ENCODE peak calls at places on chromosomes 5 and 9, in five cellular contexts. One of them, this sample, is unnamed.
A peak's percentile ranks its signal among the peaks of the same experiment; 100 is the strongest.

GRCh38 chr5:123129811-123130210 is 40.8 kb downstream of the PRDM6 start:
- DNase-seq in CD8-positive, alpha-beta memory T cell: no peak
- DNase-seq in SK-N-MC: no peak
- DNase-seq in NCI-H748 treated with DMSO at 0.1 percent for 48 hours: no peak
- DNase-seq in stimulated activated CD8-positive, alpha-beta memory T cell treated with anti-CD3 and anti-CD28 coated beads, Interleukin-7, amount 100 ng/mL, for 1 hour: no peak
- DNase-seq in this sample: no peak

GRCh38 chr5:53322257-53322656 is 158.2 kb upstream of the FST start:
- DNase-seq in SK-N-MC: no peak
- DNase-seq in NCI-H748 treated with DMSO at 0.1 percent for 48 hours: no peak
- DNase-seq in stimulated activated CD8-positive, alpha-beta memory T cell treated with anti-CD3 and anti-CD28 coated beads, Interleukin-7, amount 100 ng/mL, for 1 hour: no peak
- DNase-seq in CD8-positive, alpha-beta memory T cell: no peak
- DNase-seq in this sample: no peak

GRCh38 chr9:8014987-8015682 is 215.6 kb upstream of the DMAC1 start:
- DNase-seq in CD8-positive, alpha-beta memory T cell: no peak
- DNase-seq in NCI-H748 treated with DMSO at 0.1 percent for 48 hours: no peak
- DNase-seq in stimulated activated CD8-positive, alpha-beta memory T cell treated with anti-CD3 and anti-CD28 coated beads, Interleukin-7, amount 100 ng/mL, for 1 hour: no peak
- DNase-seq in SK-N-MC: no peak
- DNase-seq in this sample: no peak

GRCh38 chr9:132880311-132880661 is 1.6 kb downstream of the SPACA9 start:
- DNase-seq in SK-N-MC: no peak
- DNase-seq in NCI-H748 treated with DMSO at 0.1 percent for 48 hours: no peak
- DNase-seq in CD8-positive, alpha-beta memory T cell: peak; percentile 18
- DNase-seq in stimulated activated CD8-positive, alpha-beta memory T cell treated with anti-CD3 and anti-CD28 coated beads, Interleukin-7, amount 100 ng/mL, for 1 hour: no peak
- DNase-seq in this sample: no peak

GRCh38 chr5:158056426-158056825 is 197.5 kb upstream of the CLINT1 start:
- DNase-seq in SK-N-MC: no peak
- DNase-seq in NCI-H748 treated with DMSO at 0.1 percent for 48 hours: no peak
- DNase-seq in stimulated activated CD8-positive, alpha-beta memory T cell treated with anti-CD3 and anti-CD28 coated beads, Interleukin-7, amount 100 ng/mL, for 1 hour: no peak
- DNase-seq in CD8-positive, alpha-beta memory T cell: no peak
- DNase-seq in this sample: no peak

GRCh38 chr5:89346573-89346972 is 463.6 kb upstream of the MEF2C start:
- DNase-seq in CD8-positive, alpha-beta memory T cell: no peak
- DNase-seq in NCI-H748 treated with DMSO at 0.1 percent for 48 hours: no peak
- DNase-seq in SK-N-MC: no peak
- DNase-seq in stimulated activated CD8-positive, alpha-beta memory T cell treated with anti-CD3 and anti-CD28 coated beads, Interleukin-7, amount 100 ng/mL, for 1 hour: no peak
- DNase-seq in this sample: no peak

GRCh38 chr5:54357371-54358058 is 47.1 kb upstream of the ARL15 start:
- DNase-seq in NCI-H748 treated with DMSO at 0.1 percent for 48 hours: peak; percentile 67
- DNase-seq in stimulated activated CD8-positive, alpha-beta memory T cell treated with anti-CD3 and anti-CD28 coated beads, Interleukin-7, amount 100 ng/mL, for 1 hour: no peak
- DNase-seq in CD8-positive, alpha-beta memory T cell: no peak
- DNase-seq in SK-N-MC: peak; percentile 22
- DNase-seq in this sample: peak; percentile 21

GRCh38 chr5:16931334-16932110 is 4.6 kb downstream of the MYO10 start:
- DNase-seq in NCI-H748 treated with DMSO at 0.1 percent for 48 hours: peak; percentile 77
- DNase-seq in CD8-positive, alpha-beta memory T cell: no peak
- DNase-seq in stimulated activated CD8-positive, alpha-beta memory T cell treated with anti-CD3 and anti-CD28 coated beads, Interleukin-7, amount 100 ng/mL, for 1 hour: no peak
- DNase-seq in SK-N-MC: no peak
- DNase-seq in this sample: no peak

GRCh38 chr5:177546262-177546741 is 8.1 kb downstream of the FAM193B start:
- DNase-seq in CD8-positive, alpha-beta memory T cell: no peak
- DNase-seq in SK-N-MC: no peak
- DNase-seq in stimulated activated CD8-positive, alpha-beta memory T cell treated with anti-CD3 and anti-CD28 coated beads, Interleukin-7, amount 100 ng/mL, for 1 hour: no peak
- DNase-seq in NCI-H748 treated with DMSO at 0.1 percent for 48 hours: no peak
- DNase-seq in this sample: no peak

GRCh38 chr9:128946945-128947422 is 419 bp downstream of the DOLK start:
- DNase-seq in stimulated activated CD8-positive, alpha-beta memory T cell treated with anti-CD3 and anti-CD28 coated beads, Interleukin-7, amount 100 ng/mL, for 1 hour: no peak
- DNase-seq in SK-N-MC: no peak
- DNase-seq in CD8-positive, alpha-beta memory T cell: no peak
- DNase-seq in NCI-H748 treated with DMSO at 0.1 percent for 48 hours: no peak
- DNase-seq in this sample: no peak

GRCh38 chr9:133188006-133188842 is 20.8 kb downstream of the OBP2B start:
- DNase-seq in NCI-H748 treated with DMSO at 0.1 percent for 48 hours: no peak
- DNase-seq in CD8-positive, alpha-beta memory T cell: no peak
- DNase-seq in stimulated activated CD8-positive, alpha-beta memory T cell treated with anti-CD3 and anti-CD28 coated beads, Interleukin-7, amount 100 ng/mL, for 1 hour: no peak
- DNase-seq in SK-N-MC: no peak
- DNase-seq in this sample: peak; percentile 55

GRCh38 chr5:168802337-168802736 is 223.2 kb upstream of the PANK3 start:
- DNase-seq in SK-N-MC: no peak
- DNase-seq in CD8-positive, alpha-beta memory T cell: no peak
- DNase-seq in stimulated activated CD8-positive, alpha-beta memory T cell treated with anti-CD3 and anti-CD28 coated beads, Interleukin-7, amount 100 ng/mL, for 1 hour: no peak
- DNase-seq in NCI-H748 treated with DMSO at 0.1 percent for 48 hours: no peak
- DNase-seq in this sample: no peak

GRCh38 chr5:133316346-133317343 is 264.8 kb downstream of the HSPA4 start:
- DNase-seq in CD8-positive, alpha-beta memory T cell: no peak
- DNase-seq in SK-N-MC: no peak
- DNase-seq in stimulated activated CD8-positive, alpha-beta memory T cell treated with anti-CD3 and anti-CD28 coated beads, Interleukin-7, amount 100 ng/mL, for 1 hour: no peak
- DNase-seq in NCI-H748 treated with DMSO at 0.1 percent for 48 hours: no peak
- DNase-seq in this sample: no peak

GRCh38 chr5:96432245-96433065 is 593 bp downstream of the PCSK1 start:
- DNase-seq in SK-N-MC: no peak
- DNase-seq in NCI-H748 treated with DMSO at 0.1 percent for 48 hours: peak; percentile 75
- DNase-seq in stimulated activated CD8-positive, alpha-beta memory T cell treated with anti-CD3 and anti-CD28 coated beads, Interleukin-7, amount 100 ng/mL, for 1 hour: no peak
- DNase-seq in CD8-positive, alpha-beta memory T cell: no peak
- DNase-seq in this sample: peak; percentile 60

GRCh38 chr5:90901263-90901662 is 342.7 kb downstream of the ADGRV1 start:
- DNase-seq in SK-N-MC: no peak
- DNase-seq in NCI-H748 treated with DMSO at 0.1 percent for 48 hours: no peak
- DNase-seq in CD8-positive, alpha-beta memory T cell: no peak
- DNase-seq in stimulated activated CD8-positive, alpha-beta memory T cell treated with anti-CD3 and anti-CD28 coated beads, Interleukin-7, amount 100 ng/mL, for 1 hour: no peak
- DNase-seq in this sample: no peak

GRCh38 chr9:105359899-105360298 is 87.9 kb upstream of the FSD1L start:
- DNase-seq in NCI-H748 treated with DMSO at 0.1 percent for 48 hours: no peak
- DNase-seq in stimulated activated CD8-positive, alpha-beta memory T cell treated with anti-CD3 and anti-CD28 coated beads, Interleukin-7, amount 100 ng/mL, for 1 hour: no peak
- DNase-seq in SK-N-MC: no peak
- DNase-seq in CD8-positive, alpha-beta memory T cell: no peak
- DNase-seq in this sample: no peak

GRCh38 chr9:33443504-33444154 is 3.8 kb downstream of the AQP3 start:
- DNase-seq in SK-N-MC: no peak
- DNase-seq in stimulated activated CD8-positive, alpha-beta memory T cell treated with anti-CD3 and anti-CD28 coated beads, Interleukin-7, amount 100 ng/mL, for 1 hour: no peak
- DNase-seq in CD8-positive, alpha-beta memory T cell: no peak
- DNase-seq in NCI-H748 treated with DMSO at 0.1 percent for 48 hours: no peak
- DNase-seq in this sample: no peak

GRCh38 chr5:143192191-143192880 is 211.2 kb downstream of the NR3C1 start:
- DNase-seq in stimulated activated CD8-positive, alpha-beta memory T cell treated with anti-CD3 and anti-CD28 coated beads, Interleukin-7, amount 100 ng/mL, for 1 hour: no peak
- DNase-seq in CD8-positive, alpha-beta memory T cell: no peak
- DNase-seq in NCI-H748 treated with DMSO at 0.1 percent for 48 hours: no peak
- DNase-seq in SK-N-MC: no peak
- DNase-seq in this sample: no peak

GRCh38 chr5:136080483-136081180 is 51.8 kb downstream of the TGFBI start:
- DNase-seq in NCI-H748 treated with DMSO at 0.1 percent for 48 hours: no peak
- DNase-seq in CD8-positive, alpha-beta memory T cell: peak; percentile 75
- DNase-seq in SK-N-MC: no peak
- DNase-seq in stimulated activated CD8-positive, alpha-beta memory T cell treated with anti-CD3 and anti-CD28 coated beads, Interleukin-7, amount 100 ng/mL, for 1 hour: peak; percentile 5
- DNase-seq in this sample: no peak

GRCh38 chr5:160197341-160198147 is 31.8 kb upstream of the FABP6 start:
- DNase-seq in CD8-positive, alpha-beta memory T cell: no peak
- DNase-seq in NCI-H748 treated with DMSO at 0.1 percent for 48 hours: no peak
- DNase-seq in stimulated activated CD8-positive, alpha-beta memory T cell treated with anti-CD3 and anti-CD28 coated beads, Interleukin-7, amount 100 ng/mL, for 1 hour: no peak
- DNase-seq in SK-N-MC: peak; percentile 95
- DNase-seq in this sample: peak; percentile 31

GRCh38 chr9:98087420-98088354 is 31.2 kb downstream of the NANS start:
- DNase-seq in CD8-positive, alpha-beta memory T cell: peak; percentile 57
- DNase-seq in SK-N-MC: no peak
- DNase-seq in stimulated activated CD8-positive, alpha-beta memory T cell treated with anti-CD3 and anti-CD28 coated beads, Interleukin-7, amount 100 ng/mL, for 1 hour: no peak
- DNase-seq in NCI-H748 treated with DMSO at 0.1 percent for 48 hours: no peak
- DNase-seq in this sample: no peak

GRCh38 chr5:78341445-78341844 is 19.0 kb upstream of the SCAMP1 start:
- DNase-seq in CD8-positive, alpha-beta memory T cell: no peak
- DNase-seq in stimulated activated CD8-positive, alpha-beta memory T cell treated with anti-CD3 and anti-CD28 coated beads, Interleukin-7, amount 100 ng/mL, for 1 hour: no peak
- DNase-seq in NCI-H748 treated with DMSO at 0.1 percent for 48 hours: peak; percentile 7
- DNase-seq in SK-N-MC: no peak
- DNase-seq in this sample: no peak

GRCh38 chr5:91366571-91366970 is 16.5 kb downstream of the ARRDC3 start:
- DNase-seq in SK-N-MC: no peak
- DNase-seq in NCI-H748 treated with DMSO at 0.1 percent for 48 hours: no peak
- DNase-seq in stimulated activated CD8-positive, alpha-beta memory T cell treated with anti-CD3 and anti-CD28 coated beads, Interleukin-7, amount 100 ng/mL, for 1 hour: no peak
- DNase-seq in CD8-positive, alpha-beta memory T cell: no peak
- DNase-seq in this sample: no peak

GRCh38 chr5:171270136-171270535 is 38.9 kb upstream of the TLX3 start:
- DNase-seq in stimulated activated CD8-positive, alpha-beta memory T cell treated with anti-CD3 and anti-CD28 coated beads, Interleukin-7, amount 100 ng/mL, for 1 hour: no peak
- DNase-seq in SK-N-MC: no peak
- DNase-seq in NCI-H748 treated with DMSO at 0.1 percent for 48 hours: no peak
- DNase-seq in CD8-positive, alpha-beta memory T cell: no peak
- DNase-seq in this sample: no peak

GRCh38 chr9:130172161-130172857 is at the start of gene NCS1:
- DNase-seq in stimulated activated CD8-positive, alpha-beta memory T cell treated with anti-CD3 and anti-CD28 coated beads, Interleukin-7, amount 100 ng/mL, for 1 hour: no peak
- DNase-seq in SK-N-MC: no peak
- DNase-seq in CD8-positive, alpha-beta memory T cell: no peak
- DNase-seq in NCI-H748 treated with DMSO at 0.1 percent for 48 hours: peak; percentile 33
- DNase-seq in this sample: peak; percentile 81

GRCh38 chr9:3457171-3457570 is 68.6 kb downstream of the RFX3 start:
- DNase-seq in stimulated activated CD8-positive, alpha-beta memory T cell treated with anti-CD3 and anti-CD28 coated beads, Interleukin-7, amount 100 ng/mL, for 1 hour: no peak
- DNase-seq in CD8-positive, alpha-beta memory T cell: no peak
- DNase-seq in NCI-H748 treated with DMSO at 0.1 percent for 48 hours: no peak
- DNase-seq in SK-N-MC: no peak
- DNase-seq in this sample: no peak

GRCh38 chr9:20419552-20419951 is 202.7 kb downstream of the MLLT3 start:
- DNase-seq in NCI-H748 treated with DMSO at 0.1 percent for 48 hours: no peak
- DNase-seq in SK-N-MC: no peak
- DNase-seq in stimulated activated CD8-positive, alpha-beta memory T cell treated with anti-CD3 and anti-CD28 coated beads, Interleukin-7, amount 100 ng/mL, for 1 hour: no peak
- DNase-seq in CD8-positive, alpha-beta memory T cell: no peak
- DNase-seq in this sample: no peak

GRCh38 chr5:65292196-65292595 is 189.5 kb downstream of the ADAMTS6 start:
- DNase-seq in stimulated activated CD8-positive, alpha-beta memory T cell treated with anti-CD3 and anti-CD28 coated beads, Interleukin-7, amount 100 ng/mL, for 1 hour: no peak
- DNase-seq in SK-N-MC: no peak
- DNase-seq in CD8-positive, alpha-beta memory T cell: no peak
- DNase-seq in NCI-H748 treated with DMSO at 0.1 percent for 48 hours: no peak
- DNase-seq in this sample: no peak

GRCh38 chr5:148391422-148391821 is 7.7 kb downstream of the FBXO38 start:
- DNase-seq in NCI-H748 treated with DMSO at 0.1 percent for 48 hours: no peak
- DNase-seq in SK-N-MC: no peak
- DNase-seq in CD8-positive, alpha-beta memory T cell: no peak
- DNase-seq in stimulated activated CD8-positive, alpha-beta memory T cell treated with anti-CD3 and anti-CD28 coated beads, Interleukin-7, amount 100 ng/mL, for 1 hour: no peak
- DNase-seq in this sample: no peak

GRCh38 chr9:111945216-111945615 is 48.6 kb downstream of the UGCG start:
- DNase-seq in CD8-positive, alpha-beta memory T cell: no peak
- DNase-seq in NCI-H748 treated with DMSO at 0.1 percent for 48 hours: no peak
- DNase-seq in SK-N-MC: no peak
- DNase-seq in stimulated activated CD8-positive, alpha-beta memory T cell treated with anti-CD3 and anti-CD28 coated beads, Interleukin-7, amount 100 ng/mL, for 1 hour: no peak
- DNase-seq in this sample: no peak

GRCh38 chr5:162209005-162209605 is 141.5 kb downstream of the GABRG2 start:
- DNase-seq in NCI-H748 treated with DMSO at 0.1 percent for 48 hours: peak; percentile 12
- DNase-seq in SK-N-MC: no peak
- DNase-seq in CD8-positive, alpha-beta memory T cell: no peak
- DNase-seq in stimulated activated CD8-positive, alpha-beta memory T cell treated with anti-CD3 and anti-CD28 coated beads, Interleukin-7, amount 100 ng/mL, for 1 hour: no peak
- DNase-seq in this sample: no peak

GRCh38 chr5:178385472-178385853 is 152.9 kb upstream of the PHYKPL start:
- DNase-seq in SK-N-MC: no peak
- DNase-seq in stimulated activated CD8-positive, alpha-beta memory T cell treated with anti-CD3 and anti-CD28 coated beads, Interleukin-7, amount 100 ng/mL, for 1 hour: no peak
- DNase-seq in CD8-positive, alpha-beta memory T cell: no peak
- DNase-seq in NCI-H748 treated with DMSO at 0.1 percent for 48 hours: no peak
- DNase-seq in this sample: no peak

GRCh38 chr5:86320266-86320665 is 297.5 kb upstream of the COX7C start:
- DNase-seq in SK-N-MC: no peak
- DNase-seq in NCI-H748 treated with DMSO at 0.1 percent for 48 hours: no peak
- DNase-seq in CD8-positive, alpha-beta memory T cell: no peak
- DNase-seq in stimulated activated CD8-positive, alpha-beta memory T cell treated with anti-CD3 and anti-CD28 coated beads, Interleukin-7, amount 100 ng/mL, for 1 hour: no peak
- DNase-seq in this sample: no peak

GRCh38 chr5:159907689-159908088 is 8.6 kb upstream of the ADRA1B start:
- DNase-seq in NCI-H748 treated with DMSO at 0.1 percent for 48 hours: no peak
- DNase-seq in SK-N-MC: no peak
- DNase-seq in CD8-positive, alpha-beta memory T cell: no peak
- DNase-seq in stimulated activated CD8-positive, alpha-beta memory T cell treated with anti-CD3 and anti-CD28 coated beads, Interleukin-7, amount 100 ng/mL, for 1 hour: no peak
- DNase-seq in this sample: no peak

GRCh38 chr9:214488-215448 is at the start of gene DOCK8:
- DNase-seq in stimulated activated CD8-positive, alpha-beta memory T cell treated with anti-CD3 and anti-CD28 coated beads, Interleukin-7, amount 100 ng/mL, for 1 hour: peak; percentile 20
- DNase-seq in CD8-positive, alpha-beta memory T cell: peak; percentile 75
- DNase-seq in NCI-H748 treated with DMSO at 0.1 percent for 48 hours: no peak
- DNase-seq in SK-N-MC: no peak
- DNase-seq in this sample: peak; percentile 14

GRCh38 chr5:117504245-117504644 is 929.6 kb upstream of the SEMA6A start:
- DNase-seq in SK-N-MC: no peak
- DNase-seq in stimulated activated CD8-positive, alpha-beta memory T cell treated with anti-CD3 and anti-CD28 coated beads, Interleukin-7, amount 100 ng/mL, for 1 hour: no peak
- DNase-seq in NCI-H748 treated with DMSO at 0.1 percent for 48 hours: no peak
- DNase-seq in CD8-positive, alpha-beta memory T cell: no peak
- DNase-seq in this sample: no peak

GRCh38 chr9:89743576-89744254 is 138.9 kb downstream of the GADD45G start:
- DNase-seq in stimulated activated CD8-positive, alpha-beta memory T cell treated with anti-CD3 and anti-CD28 coated beads, Interleukin-7, amount 100 ng/mL, for 1 hour: no peak
- DNase-seq in NCI-H748 treated with DMSO at 0.1 percent for 48 hours: no peak
- DNase-seq in CD8-positive, alpha-beta memory T cell: no peak
- DNase-seq in SK-N-MC: no peak
- DNase-seq in this sample: no peak

GRCh38 chr9:134192311-134192950 is 28.1 kb upstream of the RNU6ATAC start:
- DNase-seq in SK-N-MC: no peak
- DNase-seq in CD8-positive, alpha-beta memory T cell: peak; percentile 21
- DNase-seq in stimulated activated CD8-positive, alpha-beta memory T cell treated with anti-CD3 and anti-CD28 coated beads, Interleukin-7, amount 100 ng/mL, for 1 hour: no peak
- DNase-seq in NCI-H748 treated with DMSO at 0.1 percent for 48 hours: no peak
- DNase-seq in this sample: no peak

GRCh38 chr5:123874600-123875201 is 362.7 kb downstream of the CSNK1G3 start:
- DNase-seq in CD8-positive, alpha-beta memory T cell: no peak
- DNase-seq in NCI-H748 treated with DMSO at 0.1 percent for 48 hours: no peak
- DNase-seq in stimulated activated CD8-positive, alpha-beta memory T cell treated with anti-CD3 and anti-CD28 coated beads, Interleukin-7, amount 100 ng/mL, for 1 hour: no peak
- DNase-seq in SK-N-MC: peak; percentile 81
- DNase-seq in this sample: no peak

This sample was measured in NCI-H2171.